ENCODE peak calls at places on chromosomes 13 and 19, in four cellular contexts. N is naive thymus-derived CD4-positive, alpha-beta T cell; Q is heart right ventricle; T is CD8-positive, alpha-beta T cell. D is an unnamed sample.

GRCh38 chr13:99617474-99618255 is 116.4 kb downstream of the TM9SF2 start:
- DNase-seq in N (no peak), Q (peak; percentile 38), T (no peak), D (peak; percentile 73)

GRCh38 chr19:1318678-1319471 is 33.2 kb downstream of the EFNA2 start:
- DNase-seq in N (no peak), T (no peak), Q (no peak), D (no peak)

GRCh38 chr13:108959254-108959653 is 329.8 kb downstream of the MYO16 start:
- DNase-seq in N (no peak), T (no peak), Q (no peak), D (no peak)

GRCh38 chr13:92463134-92463533 is 763.5 kb upstream of the GPC6 start:
- DNase-seq in T (no peak), Q (no peak), N (no peak), D (no peak)

GRCh38 chr13:113981201-113981605 is 7.3 kb upstream of the C13orf46 start:
- DNase-seq in T (no peak), N (no peak), Q (no peak), D (peak; percentile 59)

GRCh38 chr19:42555317-42555716 is 27.0 kb upstream of the CEACAM1 start:
- DNase-seq in N (no peak), Q (peak; percentile 15), T (no peak), D (no peak)

GRCh38 chr19:41588497-41589209 is 12.7 kb downstream of the CEACAM21 start:
- DNase-seq in Q (peak; percentile 31), T (no peak), N (no peak), D (no peak)

GRCh38 chr13:95298971-95299627 is 2.2 kb downstream of the ABCC4 start:
- DNase-seq in T (no peak), N (no peak), Q (no peak), D (no peak)

GRCh38 chr13:30429721-30430694 is 7.7 kb downstream of the UBE2L5 start:
- DNase-seq in N (no peak), Q (no peak), T (no peak), D (no peak)

GRCh38 chr19:49200238-49200862 is 42.8 kb downstream of the TRPM4 start:
- DNase-seq in Q (no peak), N (no peak), T (no peak), D (peak; percentile 31)

GRCh38 chr13:27592865-27593264 is 27.5 kb downstream of the LNX2 start:
- DNase-seq in N (no peak), T (no peak), Q (no peak), D (no peak)

GRCh38 chr13:39226359-39226758 is 188.1 kb downstream of the NHLRC3 start:
- DNase-seq in T (no peak), N (no peak), Q (peak; percentile 51), D (peak; percentile 41)

GRCh38 chr13:79765331-79765730 is 284.4 kb downstream of the NDFIP2 start:
- DNase-seq in T (no peak), Q (no peak), N (no peak), D (no peak)

GRCh38 chr13:94239135-94239534 is 240.3 kb downstream of the DCT start:
- DNase-seq in Q (no peak), T (no peak), N (no peak), D (no peak)

GRCh38 chr19:44113784-44114390 is 688 bp downstream of the ZNF225 start:
- DNase-seq in Q (peak; percentile 5), T (no peak), N (no peak), D (no peak)

GRCh38 chr19:44111910-44112463 is 1.2 kb upstream of the ZNF225 start:
- DNase-seq in N (no peak), T (no peak), Q (no peak), D (peak; percentile 18)

GRCh38 chr19:44109458-44109857 is 3.7 kb upstream of the ZNF225 start:
- DNase-seq in Q (no peak), T (no peak), N (no peak), D (no peak)

GRCh38 chr19:44112802-44113137 is 429 bp upstream of the ZNF225 start:
- DNase-seq in Q (no peak), N (no peak), T (no peak), D (no peak)

GRCh38 chr19:44113138-44113783 is at the start of gene ZNF225:
- DNase-seq in N (peak; percentile 41), T (peak; percentile 73), Q (peak; percentile 99), D (peak; percentile 96)
- H3K4me3 ChIP-seq in N (peak within 1 kb of the TSS; percentile 89), T (peak within 1 kb of the TSS; percentile 92), Q (peak within 1 kb of the TSS; percentile 72), D (peak within 1 kb of the TSS; percentile 95)

GRCh38 chr19:10662384-10663251 is 8.5 kb downstream of the ILF3 start:
- DNase-seq in T (no peak), Q (no peak), N (no peak), D (no peak)
- H3K4me1 ChIP-seq in T (peaks cover 49% of the 10 kb centered on the region), Q (peaks cover 75% of the 10 kb centered on the region), N (peaks cover 23% of the 10 kb centered on the region), D (peaks cover 14% of the 10 kb centered on the region)

DNA sequence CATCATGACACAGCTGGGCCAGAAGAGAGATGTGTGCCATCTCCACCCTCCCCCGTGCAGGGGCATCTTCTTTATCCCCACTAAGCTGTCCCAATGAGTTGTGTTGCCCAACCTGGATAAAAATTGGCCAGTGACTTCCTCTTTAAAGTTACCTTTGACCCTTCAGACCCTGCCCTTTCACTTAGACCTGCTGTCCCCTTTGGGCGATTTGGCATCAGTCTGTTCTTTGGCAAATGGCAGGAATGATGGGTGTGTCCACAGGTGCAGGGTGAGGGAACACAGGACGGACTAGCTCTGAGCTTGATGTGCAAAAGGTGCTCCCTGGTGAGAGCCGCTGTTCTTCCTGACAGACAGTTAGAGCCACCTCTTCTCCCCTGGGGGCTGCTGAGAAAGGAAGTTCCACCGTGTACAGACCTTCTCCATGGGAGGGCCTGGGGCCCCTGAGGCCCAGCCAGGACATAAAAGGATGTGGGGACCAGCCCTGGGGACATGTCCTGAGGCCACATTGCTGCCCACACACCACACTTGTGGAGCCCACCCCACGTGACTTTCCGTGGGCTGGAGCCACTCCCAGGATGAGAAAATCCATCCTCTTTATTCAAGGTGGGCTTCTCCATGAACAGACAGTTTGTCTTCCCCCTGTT is 1.7 kb downstream of the CYP4F8 start:
- DNase-seq in Q (no peak), N (no peak), T (no peak), D (no peak)
- H3K9me3 ChIP-seq in Q (no peaks in the 10 kb centered on the region), N (no peaks in the 10 kb centered on the region), T (no peaks in the 10 kb centered on the region), D (no peaks in the 10 kb centered on the region)

GRCh38 chr19:4373601-4374441 is 26.5 kb downstream of the SH3GL1 start:
- DNase-seq in N (no peak), T (no peak), Q (peak; percentile 55), D (peak; percentile 87)
- H3K4me3 ChIP-seq in N (no peak overlapping the region), T (no peak overlapping the region), Q (no peak overlapping the region), D (no peak overlapping the region)

GRCh38 chr19:19459707-19460251 is 54.3 kb downstream of the GATAD2A start:
- DNase-seq in N (no peak), Q (no peak), T (peak; percentile 54), D (peak; percentile 76)
- H3K4me1 ChIP-seq in N (peaks cover 82% of the 10 kb centered on the region), Q (peaks cover 72% of the 10 kb centered on the region), T (peaks cover 83% of the 10 kb centered on the region), D (peaks cover 44% of the 10 kb centered on the region)